ENCODE peak calls at places on chromosomes 12 and 14, in six cellular contexts. T is DND-41, A is SK-N-SH, D is tibial nerve, G is body of pancreas, M is small intestine. J is an unnamed sample. For H3K4me1, the result is how much of the 10 kb centered on the place peaks cover.

GRCh38 chr12:82174383-82174782 is 183.8 kb downstream of the CCDC59 start:
- DNase-seq in T (no peak), A (no peak), D (no peak), G (no peak), M (peak), J (no peak)

GRCh38 chr14:105890474-105891220 is 364.3 kb downstream of the TMEM121 start:
- DNase-seq in T (no peak), A (no peak), D (no peak), G (no peak), M (no peak), J (no peak)

GRCh38 chr12:64494998-64495729 is 43.2 kb downstream of the TBK1 start:
- DNase-seq in T (no peak), A (peak), D (no peak), G (no peak), M (no peak), J (no peak)

GRCh38 chr12:109386079-109386473 is 38.4 kb downstream of the MYO1H start:
- DNase-seq in T (no peak), A (no peak), D (no peak), G (no peak), M (no peak), J (no peak)

GRCh38 chr12:89181271-89181920 is 170.9 kb downstream of the DUSP6 start:
- DNase-seq in T (no peak), A (no peak), D (no peak), G (no peak), M (no peak), J (peak)

GRCh38 chr12:108119126-108119973 is 9.7 kb upstream of the WSCD2 start:
- DNase-seq in T (no peak), A (no peak), D (no peak), G (no peak), M (peak), J (no peak)

GRCh38 chr12:83161451-83161850 is 474.7 kb downstream of the TMTC2 start:
- DNase-seq in T (no peak), A (no peak), D (no peak), G (no peak), M (no peak), J (no peak)

GRCh38 chr12:57521475-57522018 is 1.1 kb upstream of the MBD6 start:
- DNase-seq in T (peak), A (no peak), D (peak), G (peak), M (peak), J (peak)

GRCh38 chr12:17949558-17950141 is 140.3 kb downstream of the RERGL start:
- DNase-seq in T (peak), A (no peak), D (no peak), G (no peak), M (no peak), J (no peak)

GRCh38 chr12:65891219-65891618 is 66.9 kb downstream of the HMGA2 start:
- DNase-seq in T (no peak), A (no peak), D (no peak), G (no peak), M (no peak), J (no peak)

GRCh38 chr12:113725557-113725876 is 240.6 kb downstream of the RBM19 start:
- DNase-seq in T (no peak), A (no peak), D (no peak), G (no peak), M (no peak), J (no peak)

GRCh38 chr12:111174283-111175108 is 194.4 kb downstream of the PHETA1 start:
- DNase-seq in T (no peak), A (no peak), D (no peak), G (peak), M (no peak), J (no peak)

GRCh38 chr12:131442337-131442918 is 268.5 kb upstream of the SFSWAP start:
- DNase-seq in T (no peak), A (no peak), D (no peak), G (no peak), M (no peak), J (no peak)

GRCh38 chr12:122834229-122834920 is 882 bp upstream of the HIP1R start:
- DNase-seq in T (no peak), A (peak), D (peak), G (peak), M (peak), J (peak)

GRCh38 chr12:99911076-99911475 is 73.7 kb downstream of the ANKS1B start:
- DNase-seq in T (no peak), A (no peak), D (peak), G (peak), M (no peak), J (peak)

GRCh38 chr12:89373772-89374572 is 21.7 kb upstream of the DUSP6 start:
- DNase-seq in T (no peak), A (no peak), D (peak), G (peak), M (no peak), J (no peak)

GRCh38 chr12:113261847-113262470 is 40.7 kb downstream of the TPCN1 start:
- DNase-seq in T (peak), A (no peak), D (no peak), G (no peak), M (no peak), J (peak)

GRCh38 chr12:42716521-42716920 is 127.0 kb upstream of the PRICKLE1 start:
- DNase-seq in T (no peak), A (no peak), D (no peak), G (peak), M (no peak), J (no peak)

GRCh38 chr14:55000381-55000780 is 26.5 kb downstream of the WDHD1 start:
- DNase-seq in T (no peak), A (no peak), D (no peak), G (no peak), M (no peak), J (no peak)

GRCh38 chr12:28313631-28314030 is 123.4 kb downstream of the CCDC91 start:
- DNase-seq in T (no peak), A (no peak), D (no peak), G (peak), M (no peak), J (peak)

GRCh38 chr14:23185046-23185445 is 1.6 kb upstream of the SLC7A8 start:
- DNase-seq in T (no peak), A (no peak), D (no peak), G (no peak), M (peak), J (no peak)

GRCh38 chr12:57755454-57756372 is 810 bp downstream of the MARCHF9 start:
- DNase-seq in T (peak), A (peak), D (no peak), G (peak), M (peak), J (peak)

GRCh38 chr14:44352212-44352611 is 154.9 kb downstream of the FSCB start:
- DNase-seq in T (no peak), A (no peak), D (no peak), G (no peak), M (no peak), J (no peak)

GRCh38 chr14:63438065-63438757 is 105.0 kb downstream of the PPP2R5E start:
- DNase-seq in T (peak), A (peak), D (peak), G (peak), M (peak), J (no peak)

GRCh38 chr12:68638721-68639395 is 28.2 kb downstream of the RAP1B start:
- DNase-seq in T (no peak), A (no peak), D (no peak), G (no peak), M (no peak), J (no peak)
- H3K27ac ChIP-seq in T (no peak), A (peak), D (no peak), G (no peak), M (no peak), J (peak)

GRCh38 chr12:6333566-6333965 is 8.3 kb downstream of the TNFRSF1A start:
- DNase-seq in T (no peak), A (no peak), D (no peak), G (no peak), M (no peak), J (no peak)

GRCh38 chr12:6336079-6336858 is 5.6 kb downstream of the TNFRSF1A start:
- DNase-seq in T (peak), A (peak), D (peak), G (peak), M (peak), J (peak)

GRCh38 chr12:6334359-6334758 is 7.5 kb downstream of the TNFRSF1A start:
- DNase-seq in T (no peak), A (no peak), D (no peak), G (no peak), M (no peak), J (no peak)

GRCh38 chr12:6335451-6336078 is 6.3 kb downstream of the TNFRSF1A start:
- DNase-seq in T (peak), A (peak), D (peak), G (peak), M (peak), J (peak)

DNA sequence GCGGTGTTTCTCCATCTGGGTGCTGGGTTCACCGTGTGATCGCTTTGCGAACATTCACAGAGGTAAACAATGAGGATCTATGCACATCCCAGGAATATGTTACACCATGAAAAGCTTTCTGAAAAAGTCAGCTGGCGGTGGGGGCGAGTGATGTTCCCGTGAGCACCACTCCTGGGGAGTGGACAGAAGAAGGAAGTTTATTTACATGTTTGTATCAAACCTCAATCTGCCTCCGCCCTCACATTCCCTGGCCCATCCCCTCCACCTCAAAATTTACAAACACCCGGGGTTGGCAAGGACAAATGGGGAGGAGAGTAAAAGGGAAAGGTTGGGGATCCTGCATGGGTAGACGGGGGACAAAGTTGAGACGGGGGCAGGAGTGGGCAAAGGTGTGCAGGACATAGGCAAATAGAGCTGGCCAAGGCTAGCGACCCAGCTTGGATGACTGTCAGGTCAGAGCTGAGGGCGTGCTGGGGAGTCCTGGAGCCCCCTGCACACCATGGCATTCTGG is 6.9 kb downstream of the TNFRSF1A start:
- DNase-seq in T (no peak), A (no peak), D (no peak), G (peak), M (peak), J (no peak)
- H3K4me1 ChIP-seq in T (half or more), A (under half), D (half or more), G (half or more), M (under half), J (under half)

DNA sequence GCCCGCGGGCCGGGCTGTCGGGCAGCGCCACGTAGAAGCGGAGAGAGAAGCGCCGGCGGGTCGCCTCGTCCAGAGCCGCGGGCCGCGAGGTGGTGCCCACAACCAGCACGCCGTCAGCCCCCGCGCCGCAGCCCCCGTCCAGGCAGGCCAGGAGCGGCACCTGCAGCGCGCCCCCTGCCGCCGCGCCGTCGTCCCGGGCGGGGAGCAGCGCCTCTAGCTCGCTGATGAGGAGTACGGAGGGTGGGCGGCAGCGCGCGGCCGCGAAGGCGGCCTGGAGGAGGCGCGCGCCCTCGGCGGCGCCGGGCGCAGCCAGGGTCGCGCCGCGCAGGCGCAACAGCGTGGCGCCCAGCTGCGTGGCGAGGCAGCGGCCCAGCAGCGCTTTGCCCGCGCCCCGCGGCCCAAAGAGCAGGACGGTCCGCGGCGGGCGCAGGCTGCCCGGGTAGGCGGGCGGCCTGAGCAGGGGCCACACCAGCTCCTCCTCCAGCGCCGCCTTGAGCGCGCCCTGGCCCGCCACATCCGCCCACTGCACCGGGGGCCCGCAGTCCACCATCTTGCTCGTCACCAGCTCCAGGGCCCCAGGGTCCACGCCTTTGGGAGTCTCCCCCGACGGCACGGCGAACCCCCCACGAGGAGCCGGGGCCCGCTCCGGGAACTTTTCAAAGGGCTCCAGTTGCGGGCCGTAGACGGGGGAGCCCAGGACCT is 27.6 kb downstream of the FIGNL2 start:
- DNase-seq in T (peak), A (peak), D (no peak), G (peak), M (peak), J (peak)
- H3K27ac ChIP-seq in T (peak), A (no peak), D (peak), G (peak), M (peak), J (no peak)

GRCh38 chr14:91366749-91367148 is 50.9 kb downstream of the CCDC88C start:
- DNase-seq in T (no peak), A (no peak), D (no peak), G (peak), M (no peak), J (no peak)

GRCh38 chr14:91364524-91365270 is 52.9 kb downstream of the CCDC88C start:
- DNase-seq in T (no peak), A (no peak), D (no peak), G (no peak), M (no peak), J (no peak)

GRCh38 chr14:91367173-91368171 is 50.1 kb downstream of the CCDC88C start:
- DNase-seq in T (peak), A (no peak), D (no peak), G (peak), M (no peak), J (no peak)

GRCh38 chr14:91363776-91364523 is 53.7 kb downstream of the CCDC88C start:
- DNase-seq in T (no peak), A (no peak), D (no peak), G (peak), M (no peak), J (no peak)

DNA sequence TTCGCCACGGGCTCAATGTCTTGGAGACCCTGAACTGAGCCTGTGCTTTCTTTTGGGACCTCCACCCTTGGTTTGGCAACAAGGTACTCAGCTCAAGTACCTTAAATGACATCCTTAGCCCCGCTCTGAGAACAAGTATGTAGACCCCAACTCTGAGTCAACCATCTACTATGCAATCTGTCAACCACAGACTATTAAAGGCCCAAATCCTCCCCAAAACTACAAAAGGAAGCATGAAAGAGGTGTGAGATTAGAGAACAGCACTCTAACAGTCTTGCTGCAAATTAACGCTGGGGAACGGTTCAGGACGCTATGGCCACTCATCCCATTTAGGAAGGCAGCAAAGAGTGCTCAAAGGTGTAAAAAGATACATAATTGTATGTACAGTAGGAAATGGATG is 52.1 kb downstream of the CCDC88C start:
- DNase-seq in T (no peak), A (no peak), D (no peak), G (no peak), M (no peak), J (no peak)
- H3K4me1 ChIP-seq in T (under half), A (under half), D (under half), G (under half), M (under half), J (under half)

DNA sequence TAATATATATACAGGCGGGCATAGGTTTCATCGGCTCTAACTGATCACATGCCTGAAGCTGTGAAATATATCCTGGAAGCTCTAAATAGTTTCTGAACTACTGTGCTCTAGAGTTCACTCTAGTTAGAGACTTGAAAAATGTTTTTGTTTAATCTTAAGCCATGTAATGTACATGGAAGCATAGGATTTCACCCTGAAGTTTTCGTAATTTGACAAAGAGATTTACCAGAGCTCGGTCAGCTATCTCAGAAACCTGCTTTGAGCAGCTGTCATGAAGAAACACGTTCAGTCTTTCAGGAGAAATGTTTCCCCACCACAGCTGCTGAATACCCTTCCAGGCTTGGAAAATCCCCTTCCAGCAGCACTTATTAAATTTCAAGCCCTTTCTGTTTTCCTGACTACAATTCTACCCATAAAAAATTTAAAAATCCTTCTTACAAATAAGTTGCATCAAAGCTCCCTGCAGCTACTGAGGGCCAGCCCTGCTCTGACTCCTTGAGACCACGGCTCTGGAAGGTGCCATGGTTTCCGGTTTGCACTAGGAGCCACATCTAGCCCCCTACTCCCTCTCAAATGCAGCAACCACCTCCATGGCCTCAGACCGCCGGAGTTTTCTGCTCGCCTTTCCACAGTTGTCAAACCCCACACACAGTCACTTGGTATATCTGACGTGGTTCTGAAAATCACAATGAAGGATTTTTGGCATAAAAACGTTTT is 29.9 kb downstream of the P2RX4 start:
- DNase-seq in T (no peak), A (no peak), D (no peak), G (no peak), M (no peak), J (no peak)
- H3K27ac ChIP-seq in T (no peak), A (no peak), D (peak), G (no peak), M (peak), J (no peak)

GRCh38 chr12:40559865-40560264 is 132.4 kb upstream of the CNTN1 start:
- DNase-seq in T (no peak), A (no peak), D (no peak), G (no peak), M (no peak), J (no peak)
- H3K4me1 ChIP-seq in T (under half), A (under half), D (under half), G (under half), M (under half), J (under half)

GRCh38 chr12:93571854-93572711 is at the start of gene SOCS2:
- DNase-seq in T (peak), A (peak), D (peak), G (peak), M (peak), J (peak)
- H3K27ac ChIP-seq in T (peak), A (peak), D (peak), G (peak), M (peak), J (peak)

GRCh38 chr14:103727313-103728000 is 11.8 kb downstream of the ZFYVE21 start:
- DNase-seq in T (no peak), A (no peak), D (no peak), G (peak), M (peak), J (no peak)

GRCh38 chr14:103725739-103726395 is 10.3 kb downstream of the ZFYVE21 start:
- DNase-seq in T (no peak), A (no peak), D (no peak), G (no peak), M (no peak), J (no peak)

GRCh38 chr14:103725001-103725682 is 9.5 kb downstream of the ZFYVE21 start:
- DNase-seq in T (no peak), A (no peak), D (no peak), G (no peak), M (no peak), J (no peak)

GRCh38 chr14:103728141-103728540 is 12.5 kb downstream of the ZFYVE21 start:
- DNase-seq in T (no peak), A (no peak), D (no peak), G (no peak), M (no peak), J (no peak)

DNA sequence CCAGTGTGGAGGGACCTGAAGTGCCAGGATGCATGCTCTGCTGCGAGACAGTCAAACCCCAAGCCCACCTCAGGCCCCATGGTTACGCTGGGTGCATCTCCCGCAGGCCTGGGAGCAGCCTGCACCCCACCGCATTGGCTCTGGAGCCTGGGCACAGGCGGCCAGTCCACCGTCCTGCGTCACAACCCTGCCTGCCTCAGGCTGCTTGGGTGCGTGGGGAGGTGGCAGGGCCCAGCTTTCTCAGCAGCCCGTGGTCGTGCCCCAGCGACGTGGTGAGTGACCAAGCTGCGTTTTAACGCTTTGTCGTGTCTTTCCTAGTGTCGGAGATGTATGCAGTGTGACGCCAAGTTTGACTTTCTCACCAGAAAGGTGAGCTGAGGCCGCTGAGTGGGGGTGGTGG is 10.9 kb downstream of the ZFYVE21 start:
- DNase-seq in T (no peak), A (no peak), D (no peak), G (no peak), M (no peak), J (no peak)
- H3K4me1 ChIP-seq in T (under half), A (under half), D (under half), G (half or more), M (under half), J (under half)

J was measured in cardiac muscle cell.